ENCODE peak calls at places on chromosomes 4 and X, in six cellular contexts. One of them, this sample, is unnamed.

GRCh38 chr4:75769044-75769443 is 44.7 kb downstream of the USO1 start:
- DNase-seq in AG10803: peak; percentile 16
- DNase-seq in fibroblast of pulmonary artery: peak; percentile 10
- DNase-seq in tibial nerve: no peak
- DNase-seq in pancreas: no peak
- DNase-seq in aorta: no peak
- DNase-seq in this sample: peak; percentile 4

GRCh38 chr4:168648929-168649328 is 152.1 kb downstream of the PALLD start:
- DNase-seq in AG10803: peak; percentile 74
- DNase-seq in fibroblast of pulmonary artery: peak; percentile 75
- DNase-seq in tibial nerve: no peak
- DNase-seq in pancreas: no peak
- DNase-seq in aorta: no peak
- DNase-seq in this sample: no peak

GRCh38 chr4:153294631-153295030 is 49.9 kb upstream of the MND1 start:
- DNase-seq in AG10803: peak; percentile 62
- DNase-seq in fibroblast of pulmonary artery: no peak
- DNase-seq in tibial nerve: no peak
- DNase-seq in pancreas: no peak
- DNase-seq in aorta: no peak
- DNase-seq in this sample: no peak

GRCh38 chrX:9416562-9417319 is 48.1 kb upstream of the TBL1X start:
- DNase-seq in AG10803: peak; percentile 79
- DNase-seq in fibroblast of pulmonary artery: peak; percentile 77
- DNase-seq in tibial nerve: no peak
- DNase-seq in pancreas: no peak
- DNase-seq in aorta: peak; percentile 77
- DNase-seq in this sample: peak; percentile 4

GRCh38 chrX:23304881-23305280 is 29.8 kb upstream of the PTCHD1 start:
- DNase-seq in AG10803: no peak
- DNase-seq in fibroblast of pulmonary artery: no peak
- DNase-seq in tibial nerve: no peak
- DNase-seq in pancreas: no peak
- DNase-seq in aorta: no peak
- DNase-seq in this sample: no peak

GRCh38 chrX:8639949-8640348 is 92.0 kb downstream of the ANOS1 start:
- DNase-seq in AG10803: no peak
- DNase-seq in fibroblast of pulmonary artery: no peak
- DNase-seq in tibial nerve: no peak
- DNase-seq in pancreas: no peak
- DNase-seq in aorta: no peak
- DNase-seq in this sample: no peak

GRCh38 chrX:123920065-123920785 is 41.3 kb upstream of the STAG2 start:
- DNase-seq in AG10803: peak; percentile 65
- DNase-seq in fibroblast of pulmonary artery: peak; percentile 60
- DNase-seq in tibial nerve: no peak
- DNase-seq in pancreas: no peak
- DNase-seq in aorta: no peak
- DNase-seq in this sample: no peak

GRCh38 chr4:6898763-6899162 is 10.9 kb upstream of the TBC1D14 start:
- DNase-seq in AG10803: no peak
- DNase-seq in fibroblast of pulmonary artery: no peak
- DNase-seq in tibial nerve: no peak
- DNase-seq in pancreas: no peak
- DNase-seq in aorta: no peak
- DNase-seq in this sample: no peak

GRCh38 chr4:80542747-80543146 is 207.2 kb downstream of the CFAP299 start:
- DNase-seq in AG10803: no peak
- DNase-seq in fibroblast of pulmonary artery: no peak
- DNase-seq in tibial nerve: no peak
- DNase-seq in pancreas: no peak
- DNase-seq in aorta: no peak
- DNase-seq in this sample: no peak

GRCh38 chr4:7166981-7167700 is 25.2 kb upstream of the SORCS2 start:
- DNase-seq in AG10803: no peak
- DNase-seq in fibroblast of pulmonary artery: no peak
- DNase-seq in tibial nerve: peak; percentile 12
- DNase-seq in pancreas: peak; percentile 7
- DNase-seq in aorta: peak; percentile 69
- DNase-seq in this sample: no peak

GRCh38 chr4:152094851-152095700 is 334.3 kb upstream of the GATB start:
- DNase-seq in AG10803: peak; percentile 54
- DNase-seq in fibroblast of pulmonary artery: peak; percentile 25
- DNase-seq in tibial nerve: no peak
- DNase-seq in pancreas: no peak
- DNase-seq in aorta: no peak
- DNase-seq in this sample: peak; percentile 57

GRCh38 chr4:37803348-37803973 is 23.0 kb upstream of the PGM2 start:
- DNase-seq in AG10803: peak; percentile 65
- DNase-seq in fibroblast of pulmonary artery: peak; percentile 85
- DNase-seq in tibial nerve: no peak
- DNase-seq in pancreas: no peak
- DNase-seq in aorta: no peak
- DNase-seq in this sample: peak; percentile 45

GRCh38 chr4:165765053-165765452 is 108.0 kb upstream of the TLL1 start:
- DNase-seq in AG10803: no peak
- DNase-seq in fibroblast of pulmonary artery: no peak
- DNase-seq in tibial nerve: no peak
- DNase-seq in pancreas: no peak
- DNase-seq in aorta: no peak
- DNase-seq in this sample: no peak

GRCh38 chr4:165709526-165709925 is 163.5 kb upstream of the TLL1 start:
- DNase-seq in AG10803: no peak
- DNase-seq in fibroblast of pulmonary artery: peak; percentile 28
- DNase-seq in tibial nerve: no peak
- DNase-seq in pancreas: peak; percentile 13
- DNase-seq in aorta: no peak
- DNase-seq in this sample: no peak

GRCh38 chrX:154819771-154820341 is 14.6 kb upstream of the MPP1 start:
- DNase-seq in AG10803: no peak
- DNase-seq in fibroblast of pulmonary artery: no peak
- DNase-seq in tibial nerve: no peak
- DNase-seq in pancreas: no peak
- DNase-seq in aorta: no peak
- DNase-seq in this sample: no peak

GRCh38 chr4:76754439-76754838 is 143.5 kb downstream of the SOWAHB start:
- DNase-seq in AG10803: no peak
- DNase-seq in fibroblast of pulmonary artery: no peak
- DNase-seq in tibial nerve: no peak
- DNase-seq in pancreas: no peak
- DNase-seq in aorta: no peak
- DNase-seq in this sample: no peak

GRCh38 chr4:13481569-13481968 is 2.6 kb downstream of the RAB28 start:
- DNase-seq in AG10803: peak; percentile 49
- DNase-seq in fibroblast of pulmonary artery: peak; percentile 80
- DNase-seq in tibial nerve: no peak
- DNase-seq in pancreas: no peak
- DNase-seq in aorta: no peak
- DNase-seq in this sample: peak; percentile 5

GRCh38 chr4:158211288-158211687 is 1.0 kb downstream of the TMEM144 start:
- DNase-seq in AG10803: no peak
- DNase-seq in fibroblast of pulmonary artery: no peak
- DNase-seq in tibial nerve: no peak
- DNase-seq in pancreas: no peak
- DNase-seq in aorta: no peak
- DNase-seq in this sample: no peak

GRCh38 chr4:153427363-153428071 is 38.6 kb upstream of the TMEM131L start:
- DNase-seq in AG10803: peak; percentile 76
- DNase-seq in fibroblast of pulmonary artery: peak; percentile 63
- DNase-seq in tibial nerve: no peak
- DNase-seq in pancreas: no peak
- DNase-seq in aorta: no peak
- DNase-seq in this sample: peak; percentile 52

GRCh38 chrX:1323315-1323714 is 13.3 kb upstream of the IL3RA start:
- DNase-seq in AG10803: no peak
- DNase-seq in fibroblast of pulmonary artery: no peak
- DNase-seq in tibial nerve: no peak
- DNase-seq in pancreas: peak; percentile 26
- DNase-seq in aorta: peak; percentile 82
- DNase-seq in this sample: no peak

GRCh38 chr4:184417802-184418511 is 56.4 kb downstream of the IRF2 start:
- DNase-seq in AG10803: peak; percentile 75
- DNase-seq in fibroblast of pulmonary artery: peak; percentile 69
- DNase-seq in tibial nerve: no peak
- DNase-seq in pancreas: no peak
- DNase-seq in aorta: no peak
- DNase-seq in this sample: peak; percentile 66

GRCh38 chr4:83855044-83855443 is 319.1 kb downstream of the GPAT3 start:
- DNase-seq in AG10803: peak; percentile 95
- DNase-seq in fibroblast of pulmonary artery: peak; percentile 96
- DNase-seq in tibial nerve: no peak
- DNase-seq in pancreas: no peak
- DNase-seq in aorta: no peak
- DNase-seq in this sample: peak; percentile 71

GRCh38 chr4:163875327-163875726 is 380.8 kb downstream of the TMA16 start:
- DNase-seq in AG10803: no peak
- DNase-seq in fibroblast of pulmonary artery: no peak
- DNase-seq in tibial nerve: no peak
- DNase-seq in pancreas: no peak
- DNase-seq in aorta: no peak
- DNase-seq in this sample: no peak

GRCh38 chrX:44072631-44073030 is 99.4 kb upstream of the NDP start:
- DNase-seq in AG10803: peak; percentile 3
- DNase-seq in fibroblast of pulmonary artery: no peak
- DNase-seq in tibial nerve: no peak
- DNase-seq in pancreas: no peak
- DNase-seq in aorta: no peak
- DNase-seq in this sample: no peak

GRCh38 chr4:41797260-41797659 is 48.7 kb upstream of the PHOX2B start:
- DNase-seq in AG10803: no peak
- DNase-seq in fibroblast of pulmonary artery: no peak
- DNase-seq in tibial nerve: no peak
- DNase-seq in pancreas: no peak
- DNase-seq in aorta: no peak
- DNase-seq in this sample: no peak

GRCh38 chr4:122334828-122335227 is 44.0 kb upstream of the ADAD1 start:
- DNase-seq in AG10803: no peak
- DNase-seq in fibroblast of pulmonary artery: no peak
- DNase-seq in tibial nerve: no peak
- DNase-seq in pancreas: no peak
- DNase-seq in aorta: no peak
- DNase-seq in this sample: no peak

GRCh38 chrX:140661657-140662056 is 47.9 kb upstream of the LINC00632 start:
- DNase-seq in AG10803: peak; percentile 11
- DNase-seq in fibroblast of pulmonary artery: no peak
- DNase-seq in tibial nerve: no peak
- DNase-seq in pancreas: no peak
- DNase-seq in aorta: no peak
- DNase-seq in this sample: no peak

GRCh38 chr4:142886566-142886965 is 40.5 kb upstream of the INPP4B start:
- DNase-seq in AG10803: no peak
- DNase-seq in fibroblast of pulmonary artery: no peak
- DNase-seq in tibial nerve: no peak
- DNase-seq in pancreas: no peak
- DNase-seq in aorta: no peak
- DNase-seq in this sample: no peak

DNA sequence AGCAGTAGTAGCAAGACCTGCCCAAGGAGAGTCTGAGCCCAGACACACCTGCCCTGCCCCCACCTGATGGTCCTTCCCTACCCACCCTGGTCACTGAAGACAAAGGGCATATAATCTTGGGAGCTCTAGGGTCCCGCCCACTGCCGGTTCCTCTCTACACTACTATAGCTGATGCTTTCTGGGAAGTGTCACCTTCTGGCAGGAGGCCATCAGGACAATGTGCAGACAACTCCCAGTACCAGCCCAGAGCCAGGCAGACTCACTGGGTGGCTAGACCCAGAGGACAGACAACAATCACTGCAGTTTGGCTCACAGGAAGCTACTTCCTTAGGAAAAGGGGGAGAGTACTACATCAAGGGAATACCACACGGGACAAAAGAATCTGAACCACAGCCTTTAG is 312.7 kb downstream of the SPRY1 start:
- DNase-seq in AG10803: no peak
- DNase-seq in fibroblast of pulmonary artery: peak; percentile 6
- DNase-seq in tibial nerve: no peak
- DNase-seq in pancreas: no peak
- DNase-seq in aorta: no peak
- DNase-seq in this sample: no peak
- H3K4me3 ChIP-seq in AG10803: no peak overlapping the region
- H3K4me3 ChIP-seq in fibroblast of pulmonary artery: no peak overlapping the region
- H3K4me3 ChIP-seq in tibial nerve: no peak overlapping the region
- H3K4me3 ChIP-seq in pancreas: no peak overlapping the region
- H3K4me3 ChIP-seq in aorta: no peak overlapping the region
- H3K4me3 ChIP-seq in this sample: no peak overlapping the region

GRCh38 chr4:24321637-24322036 is 262.7 kb downstream of the DHX15 start:
- DNase-seq in AG10803: no peak
- DNase-seq in fibroblast of pulmonary artery: no peak
- DNase-seq in tibial nerve: no peak
- DNase-seq in pancreas: no peak
- DNase-seq in aorta: no peak
- DNase-seq in this sample: no peak

GRCh38 chr4:24322517-24322916 is 261.8 kb downstream of the DHX15 start:
- DNase-seq in AG10803: peak; percentile 6
- DNase-seq in fibroblast of pulmonary artery: no peak
- DNase-seq in tibial nerve: no peak
- DNase-seq in pancreas: no peak
- DNase-seq in aorta: no peak
- DNase-seq in this sample: no peak

GRCh38 chr4:24322986-24323385 is 261.4 kb downstream of the DHX15 start:
- DNase-seq in AG10803: no peak
- DNase-seq in fibroblast of pulmonary artery: no peak
- DNase-seq in tibial nerve: no peak
- DNase-seq in pancreas: no peak
- DNase-seq in aorta: no peak
- DNase-seq in this sample: no peak

GRCh38 chr4:24321151-24321550 is 263.2 kb downstream of the DHX15 start:
- DNase-seq in AG10803: peak; percentile 38
- DNase-seq in fibroblast of pulmonary artery: no peak
- DNase-seq in tibial nerve: no peak
- DNase-seq in pancreas: no peak
- DNase-seq in aorta: no peak
- DNase-seq in this sample: peak; percentile 52
- H3K4me3 ChIP-seq in AG10803: no peak overlapping the region
- H3K4me3 ChIP-seq in fibroblast of pulmonary artery: no peak overlapping the region
- H3K4me3 ChIP-seq in tibial nerve: no peak overlapping the region
- H3K4me3 ChIP-seq in pancreas: no peak overlapping the region
- H3K4me3 ChIP-seq in aorta: no peak overlapping the region
- H3K4me3 ChIP-seq in this sample: no peak overlapping the region

GRCh38 chrX:79365591-79365990 is 1.5 kb downstream of the ITM2A start:
- DNase-seq in AG10803: no peak
- DNase-seq in fibroblast of pulmonary artery: no peak
- DNase-seq in tibial nerve: no peak
- DNase-seq in pancreas: no peak
- DNase-seq in aorta: no peak
- DNase-seq in this sample: no peak
- H3K4me3 ChIP-seq in AG10803: no peak overlapping the region
- H3K4me3 ChIP-seq in fibroblast of pulmonary artery: no peak overlapping the region
- H3K4me3 ChIP-seq in tibial nerve: no peak overlapping the region
- H3K4me3 ChIP-seq in pancreas: no peak overlapping the region
- H3K4me3 ChIP-seq in aorta: no peak overlapping the region
- H3K4me3 ChIP-seq in this sample: no peak overlapping the region

DNA sequence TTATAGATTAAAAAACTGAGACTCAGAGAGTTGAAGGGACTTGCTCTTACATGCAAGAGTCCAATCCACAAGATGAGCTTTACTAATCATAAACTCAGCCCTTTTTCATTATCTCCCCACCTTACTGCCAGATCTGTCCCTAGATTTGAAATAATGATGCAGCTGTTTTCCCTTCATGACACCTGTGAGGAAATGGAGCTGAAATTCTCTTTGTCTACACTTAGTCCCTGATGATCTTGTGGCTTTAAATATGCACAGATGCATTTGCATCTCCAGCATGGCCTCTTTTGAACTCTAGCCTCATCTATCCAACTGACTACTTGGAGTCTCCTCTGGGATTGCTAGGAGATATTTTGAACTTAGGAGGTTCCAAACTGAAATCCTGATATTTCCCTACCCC is 188.9 kb upstream of the AFF2 start:
- DNase-seq in AG10803: no peak
- DNase-seq in fibroblast of pulmonary artery: no peak
- DNase-seq in tibial nerve: no peak
- DNase-seq in pancreas: no peak
- DNase-seq in aorta: no peak
- DNase-seq in this sample: no peak
- H3K4me3 ChIP-seq in AG10803: no peak overlapping the region
- H3K4me3 ChIP-seq in fibroblast of pulmonary artery: no peak overlapping the region
- H3K4me3 ChIP-seq in tibial nerve: no peak overlapping the region
- H3K4me3 ChIP-seq in pancreas: no peak overlapping the region
- H3K4me3 ChIP-seq in aorta: no peak overlapping the region
- H3K4me3 ChIP-seq in this sample: no peak overlapping the region

This sample was measured in AG09309.